ENCODE peak calls at places on chromosomes 6 and 20, in six cellular contexts. N is A549, J is adrenal gland, M is HCT116, F is erythroblast, I is lower leg skin. A is an unnamed sample.

GRCh38 chr6:16999486-17000436 is 102.1 kb upstream of the STMND1 start:
- DNase-seq in N (peak; percentile 10), J (no peak), M (no peak), F (no peak), I (no peak), A (no peak)

GRCh38 chr20:8144282-8145245 is 12.5 kb downstream of the PLCB1 start:
- DNase-seq in N (no peak), J (no peak), M (no peak), F (no peak), I (no peak), A (no peak)

GRCh38 chr6:11947569-11947968 is 64.5 kb upstream of the HIVEP1 start:
- DNase-seq in N (no peak), J (no peak), M (no peak), F (no peak), I (no peak), A (no peak)

GRCh38 chr20:3248167-3248992 is 9.4 kb upstream of the SLC4A11 start:
- DNase-seq in N (no peak), J (peak; percentile 42), M (no peak), F (peak; percentile 45), I (no peak), A (no peak)

GRCh38 chr6:10180138-10181074 is 234.5 kb downstream of the TFAP2A start:
- DNase-seq in N (no peak), J (no peak), M (no peak), F (no peak), I (peak; percentile 31), A (no peak)

GRCh38 chr20:38434310-38434741 is 802 bp downstream of the SNHG17 start:
- DNase-seq in N (peak; percentile 24), J (peak; percentile 46), M (no peak), F (peak; percentile 73), I (no peak), A (no peak)

GRCh38 chr6:131116755-131117360 is 18.4 kb upstream of the AKAP7 start:
- DNase-seq in N (peak; percentile 53), J (no peak), M (peak; percentile 41), F (peak; percentile 42), I (no peak), A (no peak)

GRCh38 chr6:157188213-157188612 is 135.1 kb downstream of the TMEM242 start:
- DNase-seq in N (no peak), J (no peak), M (no peak), F (no peak), I (no peak), A (no peak)

GRCh38 chr6:17962436-17963031 is 24.9 kb downstream of the KIF13A start:
- DNase-seq in N (peak; percentile 16), J (peak; percentile 36), M (no peak), F (peak; percentile 79), I (peak; percentile 71), A (peak; percentile 84)

GRCh38 chr20:53291548-53291947 is 302.1 kb downstream of the ZNF217 start:
- DNase-seq in N (no peak), J (no peak), M (peak; percentile 7), F (peak; percentile 7), I (no peak), A (peak; percentile 12)

GRCh38 chr20:4135385-4136077 is 120.2 kb upstream of the RNF24 start:
- DNase-seq in N (peak; percentile 100), J (peak; percentile 66), M (peak; percentile 96), F (no peak), I (no peak), A (peak; percentile 89)

GRCh38 chr6:167162591-167162990 is 4.8 kb upstream of the GPR31 start:
- DNase-seq in N (no peak), J (no peak), M (no peak), F (no peak), I (no peak), A (no peak)

GRCh38 chr6:95352064-95352463 is 225.3 kb upstream of the MANEA start:
- DNase-seq in N (no peak), J (no peak), M (peak; percentile 3), F (no peak), I (no peak), A (no peak)

GRCh38 chr6:84639396-84639795 is 125.0 kb downstream of the TBX18 start:
- DNase-seq in N (no peak), J (no peak), M (no peak), F (no peak), I (no peak), A (no peak)

GRCh38 chr6:62998022-62998421 is 213.2 kb upstream of the FKBP1C start:
- DNase-seq in N (no peak), J (no peak), M (no peak), F (no peak), I (no peak), A (no peak)

GRCh38 chr6:29426654-29427053 is 11.9 kb downstream of the OR12D1 start:
- DNase-seq in N (peak; percentile 3), J (no peak), M (no peak), F (no peak), I (no peak), A (no peak)

GRCh38 chr6:13927203-13927602 is 2.5 kb downstream of the RNF182 start:
- DNase-seq in N (no peak), J (no peak), M (no peak), F (no peak), I (no peak), A (no peak)

GRCh38 chr6:108798672-108799355 is 49.4 kb upstream of the ARMC2 start:
- DNase-seq in N (no peak), J (no peak), M (no peak), F (peak; percentile 24), I (no peak), A (no peak)

GRCh38 chr6:5190467-5190866 is 70.3 kb downstream of the LYRM4 start:
- DNase-seq in N (peak; percentile 60), J (no peak), M (no peak), F (no peak), I (no peak), A (peak; percentile 42)

GRCh38 chr6:42403415-42403814 is 48.3 kb downstream of the TRERF1 start:
- DNase-seq in N (no peak), J (no peak), M (no peak), F (no peak), I (no peak), A (no peak)

GRCh38 chr6:65570340-65570739 is 136.7 kb downstream of the EYS start:
- DNase-seq in N (no peak), J (no peak), M (no peak), F (no peak), I (no peak), A (no peak)

GRCh38 chr6:10136636-10137035 is 278.2 kb downstream of the TFAP2A start:
- DNase-seq in N (no peak), J (no peak), M (no peak), F (no peak), I (no peak), A (no peak)

GRCh38 chr6:11918021-11918738 is 93.9 kb upstream of the HIVEP1 start:
- DNase-seq in N (no peak), J (no peak), M (no peak), F (peak; percentile 84), I (no peak), A (no peak)

GRCh38 chr6:138833819-138834539 is 38.1 kb downstream of the ECT2L start:
- DNase-seq in N (no peak), J (no peak), M (no peak), F (no peak), I (no peak), A (no peak)

GRCh38 chr6:141103246-141103645 is 1029.5 kb upstream of the GJE1 start:
- DNase-seq in N (no peak), J (no peak), M (peak; percentile 26), F (no peak), I (no peak), A (peak; percentile 0)

GRCh38 chr6:142784344-142784743 is 160.6 kb downstream of the HIVEP2 start:
- DNase-seq in N (no peak), J (no peak), M (no peak), F (no peak), I (peak; percentile 22), A (no peak)
- TF ChIP-seq POLR2A in N (no peak), J (no peak), M (no peak), F (no peak), I (no peak), A (no peak)

GRCh38 chr6:19802656-19803055 is 34.5 kb upstream of the ID4 start:
- DNase-seq in N (no peak), J (no peak), M (no peak), F (no peak), I (no peak), A (no peak)

GRCh38 chr6:19803331-19804330 is 33.5 kb upstream of the ID4 start:
- DNase-seq in N (no peak), J (no peak), M (no peak), F (no peak), I (no peak), A (no peak)

GRCh38 chr6:19805146-19805515 is 32.0 kb upstream of the ID4 start:
- DNase-seq in N (peak; percentile 22), J (no peak), M (peak; percentile 6), F (no peak), I (no peak), A (no peak)

GRCh38 chr6:19806971-19807396 is 30.2 kb upstream of the ID4 start:
- DNase-seq in N (no peak), J (no peak), M (no peak), F (no peak), I (no peak), A (no peak)

GRCh38 chr6:19804362-19805145 is 32.6 kb upstream of the ID4 start:
- DNase-seq in N (peak; percentile 92), J (peak; percentile 92), M (peak; percentile 87), F (peak; percentile 87), I (peak; percentile 90), A (peak; percentile 78)
- TF ChIP-seq POLR2A in N (peak; percentile 30), J (peak; percentile 38), M (no peak), F (peak; percentile 37), I (no peak), A (peak; percentile 44)

DNA sequence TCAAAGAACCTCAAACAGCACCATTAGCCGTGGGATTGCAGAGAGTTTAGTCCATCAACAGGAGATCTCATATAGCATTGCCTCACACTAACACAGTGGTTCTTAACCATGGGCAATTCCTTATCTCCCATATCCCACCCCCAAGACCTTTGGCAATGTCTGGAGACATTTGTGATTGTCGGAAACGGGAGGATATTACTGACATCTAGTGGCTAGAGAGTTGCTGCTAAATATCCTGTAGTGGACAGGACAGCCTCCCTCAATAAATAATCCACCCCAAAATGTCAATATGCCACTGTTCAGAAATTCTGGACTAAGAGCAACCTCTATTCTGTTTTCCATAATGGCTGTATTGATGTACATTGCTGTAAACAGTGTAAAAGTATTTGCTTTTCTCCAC is 210.1 kb upstream of the CCN2 start:
- DNase-seq in N (peak; percentile 38), J (no peak), M (peak; percentile 16), F (no peak), I (no peak), A (no peak)
- TF ChIP-seq POLR2A in N (no peak), J (no peak), M (no peak), F (no peak), I (no peak), A (no peak)

DNA sequence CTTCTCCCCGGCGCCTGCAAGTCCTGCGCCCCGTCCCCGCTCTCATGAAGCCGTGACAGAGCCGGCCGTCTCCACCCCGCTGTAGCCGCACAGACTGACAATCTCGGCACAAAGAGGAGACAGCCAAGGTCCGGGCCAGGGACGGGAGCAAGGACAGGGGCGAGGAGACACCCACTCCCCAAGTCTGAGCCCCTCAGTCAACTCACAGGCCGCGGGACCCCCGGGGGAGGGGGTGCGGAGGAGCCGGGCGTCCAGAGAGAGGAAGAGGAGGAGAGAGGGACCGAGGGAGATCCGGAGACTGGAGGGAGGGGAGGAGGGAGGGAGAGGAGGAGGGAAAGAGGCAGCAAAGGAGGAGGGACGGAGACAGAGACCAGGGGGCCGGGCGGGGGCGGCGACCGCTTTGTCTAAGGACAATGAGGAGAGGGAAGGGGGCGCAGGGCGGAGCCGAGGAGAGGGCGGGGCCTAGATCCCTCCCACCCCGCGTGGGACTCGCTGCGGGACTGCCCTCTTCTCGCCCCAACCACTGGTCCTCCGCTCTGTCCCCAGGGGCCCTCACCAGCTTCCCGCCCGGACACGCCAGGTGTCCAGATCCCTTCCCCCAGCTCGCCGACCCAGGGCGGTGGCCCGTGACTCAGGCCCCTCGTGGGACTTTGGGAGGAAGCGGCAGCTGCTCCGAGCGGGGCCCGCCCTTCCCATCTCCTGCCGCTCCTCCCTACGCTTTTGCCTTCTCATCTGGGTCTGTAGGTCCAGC is 638 bp upstream of the PPP1R18 start:
- DNase-seq in N (peak; percentile 85), J (peak; percentile 95), M (no peak), F (peak; percentile 51), I (peak; percentile 96), A (peak; percentile 92)
- TF ChIP-seq POLR2A in N (no peak), J (peak; percentile 9), M (peak; percentile 67), F (peak; percentile 33), I (no peak), A (peak; percentile 54)